ENCODE peak calls at places on chromosomes 5 and 9, in four cellular contexts. One of them, this sample, is unnamed.

GRCh38 chr9:112218908-112219307 is 43.8 kb upstream of the SUSD1 start:
- DNase-seq in HepG2: no peak
- DNase-seq in stomach: no peak
- DNase-seq in A549: no peak
- DNase-seq in this sample: no peak

GRCh38 chr5:3809455-3809854 is 213.8 kb downstream of the IRX1 start:
- DNase-seq in HepG2: no peak
- DNase-seq in stomach: no peak
- DNase-seq in A549: no peak
- DNase-seq in this sample: no peak

GRCh38 chr9:119318371-119318770 is 50.9 kb downstream of the BRINP1 start:
- DNase-seq in HepG2: no peak
- DNase-seq in stomach: no peak
- DNase-seq in A549: no peak
- DNase-seq in this sample: no peak

GRCh38 chr5:15533124-15533893 is 33.3 kb downstream of the FBXL7 start:
- DNase-seq in HepG2: no peak
- DNase-seq in stomach: no peak
- DNase-seq in A549: no peak
- DNase-seq in this sample: no peak

GRCh38 chr5:39115644-39116346 is 41.6 kb upstream of the RICTOR start:
- DNase-seq in HepG2: no peak
- DNase-seq in stomach: no peak
- DNase-seq in A549: no peak
- DNase-seq in this sample: no peak

GRCh38 chr9:98506422-98507054 is 202.2 kb downstream of the GABBR2 start:
- DNase-seq in HepG2: no peak
- DNase-seq in stomach: no peak
- DNase-seq in A549: no peak
- DNase-seq in this sample: no peak

GRCh38 chr5:38201158-38201557 is 57.2 kb upstream of the EGFLAM start:
- DNase-seq in HepG2: no peak
- DNase-seq in stomach: no peak
- DNase-seq in A549: no peak
- DNase-seq in this sample: no peak

GRCh38 chr5:158194561-158194961 is 335.6 kb upstream of the CLINT1 start:
- DNase-seq in HepG2: no peak
- DNase-seq in stomach: no peak
- DNase-seq in A549: no peak
- DNase-seq in this sample: no peak

GRCh38 chr5:143106175-143106574 is 297.3 kb downstream of the NR3C1 start:
- DNase-seq in HepG2: peak; percentile 80
- DNase-seq in stomach: peak; percentile 39
- DNase-seq in A549: peak; percentile 40
- DNase-seq in this sample: no peak

GRCh38 chr5:25489834-25490538 is 845.2 kb upstream of the CDH10 start:
- DNase-seq in HepG2: peak; percentile 31
- DNase-seq in stomach: no peak
- DNase-seq in A549: no peak
- DNase-seq in this sample: no peak

GRCh38 chr9:130766031-130766903 is 68.8 kb upstream of the ABL1 start:
- DNase-seq in HepG2: no peak
- DNase-seq in stomach: no peak
- DNase-seq in A549: no peak
- DNase-seq in this sample: peak; percentile 55

GRCh38 chr9:106983346-106983745 is 120.4 kb downstream of the ZNF462 start:
- DNase-seq in HepG2: no peak
- DNase-seq in stomach: no peak
- DNase-seq in A549: no peak
- DNase-seq in this sample: no peak

GRCh38 chr5:470961-471749 is 28.2 kb downstream of the EXOC3 start:
- DNase-seq in HepG2: no peak
- DNase-seq in stomach: no peak
- DNase-seq in A549: no peak
- DNase-seq in this sample: no peak

GRCh38 chr9:115208503-115208902 is 90.5 kb upstream of the TNC start:
- DNase-seq in HepG2: no peak
- DNase-seq in stomach: no peak
- DNase-seq in A549: no peak
- DNase-seq in this sample: no peak

GRCh38 chr5:169289520-169289919 is 11.4 kb downstream of the SLIT3 start:
- DNase-seq in HepG2: no peak
- DNase-seq in stomach: no peak
- DNase-seq in A549: no peak
- DNase-seq in this sample: no peak

GRCh38 chr5:91146221-91146620 is 236.9 kb downstream of the ARRDC3 start:
- DNase-seq in HepG2: no peak
- DNase-seq in stomach: no peak
- DNase-seq in A549: no peak
- DNase-seq in this sample: no peak

GRCh38 chr5:156824800-156825199 is 25.3 kb upstream of the PPP1R2B start:
- DNase-seq in HepG2: peak; percentile 26
- DNase-seq in stomach: no peak
- DNase-seq in A549: peak; percentile 50
- DNase-seq in this sample: no peak

GRCh38 chr9:94086468-94086867 is 2.2 kb downstream of the PTPDC1 start:
- DNase-seq in HepG2: no peak
- DNase-seq in stomach: no peak
- DNase-seq in A549: no peak
- DNase-seq in this sample: no peak

GRCh38 chr5:142320851-142321560 is 3.8 kb downstream of the SPRY4 start:
- DNase-seq in HepG2: no peak
- DNase-seq in stomach: no peak
- DNase-seq in A549: no peak
- DNase-seq in this sample: no peak

GRCh38 chr9:38368731-38369130 is 23.8 kb upstream of the ALDH1B1 start:
- DNase-seq in HepG2: no peak
- DNase-seq in stomach: no peak
- DNase-seq in A549: no peak
- DNase-seq in this sample: no peak

GRCh38 chr5:137888875-137889759 is at the start of gene PKD2L2:
- DNase-seq in HepG2: no peak
- DNase-seq in stomach: peak; percentile 80
- DNase-seq in A549: peak; percentile 4
- DNase-seq in this sample: peak; percentile 75

GRCh38 chr5:1172670-1173404 is 28.6 kb upstream of the SLC6A19 start:
- DNase-seq in HepG2: no peak
- DNase-seq in stomach: no peak
- DNase-seq in A549: no peak
- DNase-seq in this sample: no peak

GRCh38 chr9:71368157-71368556 is 246.7 kb upstream of the TRPM3 start:
- DNase-seq in HepG2: no peak
- DNase-seq in stomach: no peak
- DNase-seq in A549: no peak
- DNase-seq in this sample: peak; percentile 22

GRCh38 chr9:34334337-34334824 is 5.0 kb downstream of the NUDT2 start:
- DNase-seq in HepG2: peak; percentile 89
- DNase-seq in stomach: no peak
- DNase-seq in A549: no peak
- DNase-seq in this sample: no peak

GRCh38 chr5:141960449-141961323 is 2.7 kb upstream of the PCDH12 start:
- DNase-seq in HepG2: peak; percentile 79
- DNase-seq in stomach: peak; percentile 91
- DNase-seq in A549: peak; percentile 92
- DNase-seq in this sample: peak; percentile 93

GRCh38 chr9:93673844-93674334 is 97.5 kb downstream of the PHF2 start:
- DNase-seq in HepG2: no peak
- DNase-seq in stomach: peak; percentile 2
- DNase-seq in A549: no peak
- DNase-seq in this sample: peak; percentile 3

GRCh38 chr5:95244479-95244878 is 40.4 kb downstream of the MCTP1 start:
- DNase-seq in HepG2: no peak
- DNase-seq in stomach: no peak
- DNase-seq in A549: no peak
- DNase-seq in this sample: no peak

GRCh38 chr5:68282001-68282400 is 66.4 kb downstream of the PIK3R1 start:
- DNase-seq in HepG2: no peak
- DNase-seq in stomach: no peak
- DNase-seq in A549: no peak
- DNase-seq in this sample: no peak

GRCh38 chr5:73592546-73592945 is 27.0 kb downstream of the UTP15 start:
- DNase-seq in HepG2: no peak
- DNase-seq in stomach: no peak
- DNase-seq in A549: no peak
- DNase-seq in this sample: no peak

GRCh38 chr9:36942891-36943290 is 91.2 kb downstream of the PAX5 start:
- DNase-seq in HepG2: no peak
- DNase-seq in stomach: no peak
- DNase-seq in A549: no peak
- DNase-seq in this sample: no peak

GRCh38 chr5:53087596-53087995 is 22.0 kb downstream of the MOCS2 start:
- DNase-seq in HepG2: no peak
- DNase-seq in stomach: no peak
- DNase-seq in A549: no peak
- DNase-seq in this sample: no peak

GRCh38 chr5:163434410-163434866 is 3.0 kb upstream of the CCNG1 start:
- DNase-seq in HepG2: no peak
- DNase-seq in stomach: peak; percentile 34
- DNase-seq in A549: peak; percentile 22
- DNase-seq in this sample: peak; percentile 45

GRCh38 chr9:130463141-130463540 is 18.4 kb downstream of the ASS1 start:
- DNase-seq in HepG2: no peak
- DNase-seq in stomach: no peak
- DNase-seq in A549: no peak
- DNase-seq in this sample: no peak

GRCh38 chr5:132385321-132386105 is 16.0 kb downstream of the SLC22A5 start:
- DNase-seq in HepG2: peak; percentile 52
- DNase-seq in stomach: peak; percentile 52
- DNase-seq in A549: peak; percentile 89
- DNase-seq in this sample: peak; percentile 66

GRCh38 chr5:76952795-76953536 is at the start of gene CRHBP:
- DNase-seq in HepG2: no peak
- DNase-seq in stomach: no peak
- DNase-seq in A549: no peak
- DNase-seq in this sample: no peak

DNA sequence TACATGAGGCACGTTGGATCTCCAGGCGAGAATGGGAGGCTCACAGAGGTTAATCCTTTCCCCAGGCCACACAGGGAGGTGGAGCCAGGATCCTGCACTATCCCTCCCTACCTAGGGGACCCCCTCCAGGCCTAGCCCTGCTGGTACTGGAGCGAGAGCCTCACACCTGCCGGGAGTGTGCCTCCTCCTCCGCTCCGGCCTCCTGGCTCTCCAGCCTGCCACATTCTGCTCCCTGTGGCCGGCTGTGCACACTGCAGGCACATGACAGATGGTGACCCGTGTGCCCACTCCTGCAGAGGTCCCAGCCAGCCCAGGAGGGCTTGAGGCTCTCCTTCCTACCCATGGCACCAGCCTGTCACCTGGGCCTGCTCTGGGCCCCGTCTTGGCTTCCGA is 93.4 kb downstream of the RXRA start:
- DNase-seq in HepG2: no peak
- DNase-seq in stomach: no peak
- DNase-seq in A549: peak; percentile 78
- DNase-seq in this sample: no peak
- TF ChIP-seq CTCF in HepG2: peak; percentile 44
- TF ChIP-seq CTCF in stomach: no peak
- TF ChIP-seq CTCF in A549: peak; percentile 30
- TF ChIP-seq CTCF in this sample: peak; percentile 16

DNA sequence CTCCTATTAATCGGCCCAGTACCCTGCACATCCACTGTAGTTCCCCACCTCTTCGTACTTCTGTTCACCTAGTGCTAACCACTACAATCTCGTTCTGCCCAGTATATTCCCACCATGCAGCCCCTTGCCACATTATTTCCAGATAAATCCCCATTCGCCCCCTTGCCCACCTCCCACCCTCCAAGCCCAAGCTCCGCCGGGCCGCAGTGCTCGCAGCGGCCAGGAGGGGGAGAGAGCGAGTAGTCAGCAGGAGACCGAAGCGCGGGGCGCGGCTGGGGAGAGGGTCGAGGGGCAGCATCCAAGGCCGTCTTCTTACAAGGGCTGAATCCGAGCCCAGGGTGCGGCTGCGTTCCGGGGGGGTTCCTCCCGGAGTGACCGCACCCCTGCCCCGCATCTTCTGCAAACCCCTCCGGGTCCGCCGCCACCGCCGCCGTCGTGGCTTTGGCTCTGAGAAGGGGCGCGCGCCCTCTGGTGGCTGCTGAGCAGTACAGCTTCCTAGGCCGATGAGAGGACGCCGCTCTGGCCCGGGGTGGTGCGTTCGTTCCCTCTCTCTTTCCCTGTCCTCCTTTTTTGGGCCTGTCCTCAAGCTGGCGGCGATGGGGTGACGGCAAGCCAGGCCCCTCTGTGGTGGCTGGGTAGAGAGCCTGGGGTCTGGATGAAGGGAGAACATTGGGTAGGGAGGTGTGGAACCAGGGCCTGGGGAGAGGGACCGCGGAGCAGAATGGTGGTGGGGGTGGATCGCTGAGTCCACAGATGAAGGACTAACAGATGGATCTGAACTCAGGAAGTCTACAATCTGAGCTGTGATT is 30.0 kb upstream of the PSD2 start:
- DNase-seq in HepG2: peak; percentile 55
- DNase-seq in stomach: peak; percentile 77
- DNase-seq in A549: peak; percentile 74
- DNase-seq in this sample: peak; percentile 79
- TF ChIP-seq EP300 in HepG2: no peak
- TF ChIP-seq EP300 in stomach: no peak
- TF ChIP-seq EP300 in A549: no peak
- TF ChIP-seq EP300 in this sample: no peak

DNA sequence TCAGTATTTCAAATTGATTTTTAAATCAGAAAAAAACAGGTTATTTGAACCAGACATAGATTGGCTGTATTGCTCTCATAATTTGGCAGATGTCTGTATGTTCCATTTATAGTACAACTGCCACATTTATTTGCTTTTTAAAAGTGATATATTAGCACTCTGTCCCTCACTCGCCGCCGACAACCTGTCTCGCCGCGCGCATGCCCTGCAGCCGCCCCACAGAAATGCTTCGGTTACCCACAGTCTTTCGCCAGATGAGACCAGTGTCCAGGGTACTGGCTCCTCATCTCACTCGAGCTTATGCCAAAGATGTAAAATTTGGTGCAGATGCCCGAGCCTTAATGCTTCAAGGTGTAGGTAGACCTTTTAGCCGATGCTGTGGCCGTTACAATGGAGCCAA is 970.8 kb downstream of the CDH12 start:
- DNase-seq in HepG2: no peak
- DNase-seq in stomach: no peak
- DNase-seq in A549: no peak
- DNase-seq in this sample: no peak
- TF ChIP-seq CTCF in HepG2: no peak
- TF ChIP-seq CTCF in stomach: no peak
- TF ChIP-seq CTCF in A549: no peak
- TF ChIP-seq CTCF in this sample: no peak

GRCh38 chr9:24242599-24242998 is 303.1 kb downstream of the IZUMO3 start:
- DNase-seq in HepG2: no peak
- DNase-seq in stomach: no peak
- DNase-seq in A549: no peak
- DNase-seq in this sample: no peak
- TF ChIP-seq EP300 in HepG2: no peak
- TF ChIP-seq EP300 in stomach: no peak
- TF ChIP-seq EP300 in A549: no peak
- TF ChIP-seq EP300 in this sample: no peak

This sample was measured in transverse colon.